ENCODE peak calls at places on chromosomes 7 and 10, in ten cellular contexts. C is HCT116, J is tibial artery, I is ovary, U is heart left ventricle, N is astrocyte of the spinal cord, B is psoas muscle, S is cardiac muscle cell, Q is dorsolateral prefrontal cortex, T is fibroblast of villous mesenchyme. Z is an unnamed sample.

GRCh38 chr7:37040330-37040729 is 316.0 kb upstream of the AOAH start:
- DNase-seq in J (no peak), T (peak), N (no peak), Q (no peak), U (no peak), C (no peak), S (no peak), I (no peak), B (no peak), Z (no peak)

GRCh38 chr7:96179863-96180262 is 142.0 kb downstream of the SLC25A13 start:
- DNase-seq in J (no peak), N (peak), B (no peak), Q (no peak), I (no peak), C (no peak), T (no peak), U (no peak), S (peak), Z (no peak)

GRCh38 chr7:155729847-155730246 is 82.4 kb downstream of the SHH start:
- DNase-seq in N (peak), C (no peak), J (no peak), T (peak), U (peak), S (peak), Q (no peak), B (no peak), I (no peak), Z (no peak)

GRCh38 chr7:100209493-100209892 is 10.3 kb upstream of the PVRIG start:
- DNase-seq in S (no peak), Q (no peak), N (no peak), I (no peak), C (no peak), T (no peak), B (no peak), J (no peak), U (no peak), Z (no peak)

GRCh38 chr7:73699370-73700069 is 16.1 kb downstream of the BUD23 start:
- DNase-seq in Q (no peak), I (no peak), C (no peak), J (no peak), U (no peak), B (no peak), T (no peak), S (no peak), N (no peak), Z (no peak)

GRCh38 chr10:128860574-128860973 is 606.5 kb upstream of the MGMT start:
- DNase-seq in I (no peak), N (no peak), U (no peak), C (no peak), Q (no peak), S (no peak), J (no peak), T (no peak), B (no peak), Z (no peak)

GRCh38 chr10:126160971-126161630 is 227.2 kb downstream of the ADAM12 start:
- DNase-seq in N (peak), I (no peak), Q (no peak), U (no peak), B (no peak), T (peak), S (peak), J (no peak), C (peak), Z (no peak)

GRCh38 chr7:93178213-93178612 is 30.0 kb upstream of the SAMD9L start:
- DNase-seq in Q (no peak), U (no peak), N (no peak), I (no peak), T (no peak), J (no peak), B (no peak), S (peak), C (no peak), Z (no peak)

GRCh38 chr7:17367502-17367901 is 69.0 kb downstream of the AHR start:
- DNase-seq in B (no peak), J (no peak), S (peak), N (peak), T (no peak), C (no peak), Q (no peak), I (no peak), U (no peak), Z (no peak)

GRCh38 chr10:13776861-13777301 is 190.1 kb downstream of the PRPF18 start:
- DNase-seq in U (no peak), T (peak), I (no peak), J (no peak), Q (no peak), S (peak), B (no peak), N (no peak), C (no peak), Z (no peak)

GRCh38 chr10:69929575-69929974 is 123.1 kb upstream of the MACROH2A2 start:
- DNase-seq in B (no peak), C (no peak), U (no peak), N (no peak), S (no peak), T (no peak), Q (no peak), I (no peak), J (no peak), Z (no peak)

GRCh38 chr10:131311661-131312260 is at the start of gene TCERG1L:
- DNase-seq in I (peak), J (no peak), N (no peak), T (no peak), S (peak), Q (no peak), C (no peak), U (no peak), B (no peak), Z (no peak)

GRCh38 chr10:62437696-62438095 is 63.5 kb downstream of the ZNF365 start:
- DNase-seq in S (peak), U (no peak), N (peak), Q (no peak), B (no peak), I (no peak), C (peak), T (peak), J (no peak), Z (peak)

GRCh38 chr7:27245798-27246691 is 3.4 kb downstream of the EVX1 start:
- DNase-seq in I (no peak), N (no peak), S (no peak), B (no peak), C (no peak), Q (no peak), U (no peak), T (no peak), J (no peak), Z (no peak)

DNA sequence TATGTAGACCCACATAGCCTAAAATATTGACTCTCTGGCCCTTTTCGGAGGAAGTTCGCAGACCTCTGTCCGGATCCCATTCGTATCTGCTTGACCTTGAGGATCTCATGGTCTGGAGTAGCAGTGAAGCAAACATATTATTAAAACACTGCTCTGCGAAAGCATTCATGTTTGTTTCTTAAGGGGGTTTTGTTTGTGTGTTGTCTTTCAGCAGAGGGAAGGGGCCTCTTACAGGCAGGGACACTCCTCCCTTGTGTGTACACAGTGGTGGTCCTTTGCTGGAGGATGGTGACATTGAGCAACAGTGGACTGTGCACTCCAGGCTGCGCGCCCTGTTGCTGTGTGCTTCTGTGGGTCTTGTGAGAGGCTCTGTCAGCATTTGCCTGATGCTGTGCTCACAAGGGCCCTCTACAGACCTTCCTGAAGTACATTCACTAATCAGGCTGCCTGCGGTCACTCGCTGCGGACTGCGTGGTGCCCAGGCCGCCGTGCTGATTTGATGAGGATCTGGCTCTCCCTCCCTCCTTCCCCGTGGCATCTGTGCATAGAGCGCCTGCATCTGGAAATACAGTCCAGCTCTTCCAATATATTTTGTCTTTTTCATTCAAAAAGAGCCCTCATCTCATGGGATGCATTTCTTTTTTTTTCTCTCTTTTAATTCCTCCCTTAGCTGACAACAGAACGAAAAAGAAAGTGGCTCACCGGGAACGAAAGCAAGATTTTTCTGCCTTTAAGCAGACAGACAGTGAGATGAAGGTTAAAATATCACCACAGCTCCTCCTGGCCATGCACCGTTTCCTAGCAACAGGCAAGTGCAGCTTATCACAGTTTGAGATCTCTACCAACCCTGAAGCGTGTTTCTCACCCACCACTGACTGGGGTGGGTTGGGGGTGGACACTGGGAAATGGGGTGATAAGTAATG is 135.8 kb downstream of the CNNM2 start:
- DNase-seq in U (peak), N (peak), J (peak), C (no peak), S (peak), I (peak), Q (peak), T (peak), B (peak), Z (peak)
- TF ChIP-seq CTCF in U (peak), N (peak), J (peak), C (peak), S (peak), I (no peak), Q (peak), T (peak), B (no peak), Z (peak)

GRCh38 chr10:97800474-97800873 is 28.7 kb upstream of the SFRP5 start:
- DNase-seq in I (no peak), J (no peak), C (no peak), Q (no peak), S (no peak), T (no peak), B (no peak), U (no peak), N (no peak), Z (no peak)

GRCh38 chr10:97798958-97799565 is 27.3 kb upstream of the SFRP5 start:
- DNase-seq in C (no peak), T (no peak), N (no peak), B (no peak), S (no peak), I (no peak), U (no peak), Q (no peak), J (no peak), Z (no peak)

GRCh38 chr10:97792058-97792721 is 20.4 kb upstream of the SFRP5 start:
- DNase-seq in U (peak), J (peak), S (peak), I (peak), B (peak), Q (peak), N (peak), C (peak), T (peak), Z (no peak)

GRCh38 chr10:97795886-97796285 is 24.1 kb upstream of the SFRP5 start:
- DNase-seq in S (no peak), N (no peak), T (no peak), B (no peak), C (no peak), I (no peak), J (no peak), U (no peak), Q (no peak), Z (no peak)

GRCh38 chr10:97796651-97797050 is 24.9 kb upstream of the SFRP5 start:
- DNase-seq in T (no peak), C (no peak), B (no peak), J (no peak), N (no peak), S (no peak), I (no peak), U (no peak), Q (no peak), Z (no peak)
- H3K4me3 ChIP-seq in T (no peak), C (no peak), B (no peak), J (no peak), N (no peak), S (no peak), I (no peak), U (no peak), Q (no peak), Z (no peak)

DNA sequence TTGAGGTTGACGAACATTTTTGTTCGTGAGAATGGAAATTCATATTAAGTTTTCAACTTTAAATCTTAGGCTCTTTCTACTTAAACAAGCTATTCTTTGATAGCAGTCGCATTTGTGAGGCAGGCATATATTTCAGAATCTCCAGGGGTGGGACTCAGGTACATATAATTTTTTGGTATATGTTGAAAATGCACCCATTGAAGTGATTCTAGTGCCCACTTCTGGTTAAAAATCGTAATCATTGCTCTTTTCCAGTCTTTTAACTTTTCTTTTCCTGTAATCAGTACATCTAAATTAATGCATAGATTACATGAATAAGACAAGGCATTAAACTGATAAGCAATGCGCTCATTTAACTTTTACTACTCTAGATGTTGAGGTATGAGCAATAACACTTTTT is 67.8 kb downstream of the ZNRF2 start:
- DNase-seq in Q (no peak), I (no peak), S (no peak), T (no peak), N (no peak), B (no peak), U (no peak), J (no peak), C (no peak), Z (no peak)
- TF ChIP-seq CTCF in Q (no peak), I (no peak), S (no peak), T (peak), N (no peak), B (no peak), U (no peak), J (no peak), C (peak), Z (no peak)

GRCh38 chr10:52232561-52233350 is 81.3 kb upstream of the DKK1 start:
- DNase-seq in Q (no peak), J (no peak), S (peak), I (no peak), U (no peak), N (no peak), T (no peak), C (no peak), B (no peak), Z (no peak)
- H3K4me3 ChIP-seq in Q (no peak), J (peak), S (peak), I (no peak), U (no peak), N (peak), T (peak), C (peak), B (peak), Z (no peak)